ENCODE peak calls at places on chromosomes 3 and 15, in five cellular contexts. One of them, this sample, is unnamed.

GRCh38 chr3:110813541-110813940 is 258.1 kb upstream of the NECTIN3 start:
- DNase-seq in RWPE1: no peak
- DNase-seq in effector CD4-positive, alpha-beta T cell: no peak
- DNase-seq in iPS-NIHi11: no peak
- DNase-seq in NCI-H460: no peak
- DNase-seq in this sample: no peak

GRCh38 chr15:85878866-85879265 is 84.1 kb upstream of the KLHL25 start:
- DNase-seq in RWPE1: no peak
- DNase-seq in effector CD4-positive, alpha-beta T cell: no peak
- DNase-seq in iPS-NIHi11: no peak
- DNase-seq in NCI-H460: no peak
- DNase-seq in this sample: no peak

GRCh38 chr3:13143381-13144004 is 70.3 kb upstream of the IQSEC1 start:
- DNase-seq in RWPE1: no peak
- DNase-seq in effector CD4-positive, alpha-beta T cell: no peak
- DNase-seq in iPS-NIHi11: no peak
- DNase-seq in NCI-H460: no peak
- DNase-seq in this sample: no peak

GRCh38 chr15:98635848-98636247 is 12.5 kb upstream of the IGF1R start:
- DNase-seq in RWPE1: no peak
- DNase-seq in effector CD4-positive, alpha-beta T cell: no peak
- DNase-seq in iPS-NIHi11: no peak
- DNase-seq in NCI-H460: no peak
- DNase-seq in this sample: no peak

GRCh38 chr15:83300826-83301225 is 16.4 kb upstream of the BNC1 start:
- DNase-seq in RWPE1: no peak
- DNase-seq in effector CD4-positive, alpha-beta T cell: no peak
- DNase-seq in iPS-NIHi11: no peak
- DNase-seq in NCI-H460: no peak
- DNase-seq in this sample: no peak

GRCh38 chr3:51519848-51520247 is 18.7 kb upstream of the RAD54L2 start:
- DNase-seq in RWPE1: no peak
- DNase-seq in effector CD4-positive, alpha-beta T cell: no peak
- DNase-seq in iPS-NIHi11: no peak
- DNase-seq in NCI-H460: no peak
- DNase-seq in this sample: no peak

GRCh38 chr15:41207687-41208448 is 22.7 kb downstream of the EXD1 start:
- DNase-seq in RWPE1: peak; percentile 62
- DNase-seq in effector CD4-positive, alpha-beta T cell: no peak
- DNase-seq in iPS-NIHi11: no peak
- DNase-seq in NCI-H460: no peak
- DNase-seq in this sample: no peak

GRCh38 chr15:44775923-44776322 is 39.6 kb downstream of the TRIM69 start:
- DNase-seq in RWPE1: peak; percentile 18
- DNase-seq in effector CD4-positive, alpha-beta T cell: no peak
- DNase-seq in iPS-NIHi11: no peak
- DNase-seq in NCI-H460: no peak
- DNase-seq in this sample: no peak

GRCh38 chr3:57727096-57727495 is 29.0 kb upstream of the SLMAP start:
- DNase-seq in RWPE1: no peak
- DNase-seq in effector CD4-positive, alpha-beta T cell: no peak
- DNase-seq in iPS-NIHi11: no peak
- DNase-seq in NCI-H460: no peak
- DNase-seq in this sample: no peak

GRCh38 chr3:135973846-135974245 is 8.3 kb downstream of the PPP2R3A start:
- DNase-seq in RWPE1: no peak
- DNase-seq in effector CD4-positive, alpha-beta T cell: no peak
- DNase-seq in iPS-NIHi11: no peak
- DNase-seq in NCI-H460: no peak
- DNase-seq in this sample: no peak

GRCh38 chr3:194330579-194330978 is 20.5 kb downstream of the CPN2 start:
- DNase-seq in RWPE1: peak; percentile 85
- DNase-seq in effector CD4-positive, alpha-beta T cell: no peak
- DNase-seq in iPS-NIHi11: no peak
- DNase-seq in NCI-H460: no peak
- DNase-seq in this sample: no peak

This sample was measured in T follicular helper cell.